ENCODE peak calls at places on chromosomes 12 and 14, in seven cellular contexts. R, H, M, L, X, C and P are unnamed samples.

GRCh38 chr12:93783827-93784226 is 106.7 kb downstream of the CRADD start:
- DNase-seq in M (no peak), C (no peak), X (no peak), L (no peak), H (no peak), R (no peak), P (no peak)

GRCh38 chr12:118060301-118061010 is 523 bp downstream of the WSB2 start:
- DNase-seq in M (peak; percentile 76), R (no peak), L (no peak), X (peak; percentile 24), H (no peak), C (peak; percentile 63), P (no peak)

GRCh38 chr12:49982246-49983229 is 9.8 kb downstream of the AQP6 start:
- DNase-seq in H (no peak), R (peak; percentile 52), L (no peak), X (no peak), C (no peak), M (no peak), P (no peak)

GRCh38 chr12:116244001-116244400 is 33.5 kb downstream of the MED13L start:
- DNase-seq in X (no peak), M (no peak), H (no peak), C (no peak), R (peak; percentile 35), L (no peak), P (no peak)

GRCh38 chr12:67663121-67663520 is 14.6 kb downstream of the DYRK2 start:
- DNase-seq in M (no peak), R (peak; percentile 55), C (no peak), L (no peak), X (no peak), H (no peak), P (no peak)

GRCh38 chr14:60651936-60652673 is 2.8 kb upstream of the SIX1 start:
- DNase-seq in L (no peak), C (no peak), R (no peak), X (peak; percentile 71), M (no peak), H (no peak), P (no peak)

GRCh38 chr12:64452559-64453329 is 824 bp downstream of the TBK1 start:
- DNase-seq in C (peak; percentile 49), X (peak; percentile 21), M (no peak), R (peak; percentile 83), L (no peak), H (no peak), P (no peak)

GRCh38 chr12:88206636-88207035 is 64.5 kb downstream of the TMTC3 start:
- DNase-seq in M (no peak), X (no peak), R (peak; percentile 53), C (no peak), L (no peak), H (no peak), P (no peak)

GRCh38 chr14:94532462-94532861 is 23.2 kb upstream of the SERPINA12 start:
- DNase-seq in R (peak; percentile 21), H (no peak), X (no peak), C (no peak), M (no peak), L (no peak), P (no peak)

GRCh38 chr12:65740506-65740872 is 83.8 kb upstream of the HMGA2 start:
- DNase-seq in M (no peak), C (no peak), X (no peak), R (peak; percentile 16), L (no peak), H (no peak), P (no peak)

GRCh38 chr12:26870491-26871419 is 37.8 kb upstream of the ITPR2 start:
- DNase-seq in L (no peak), R (peak; percentile 92), M (peak; percentile 28), X (no peak), H (no peak), C (peak; percentile 47), P (no peak)

GRCh38 chr12:53623986-53624385 is 2.2 kb downstream of the ATF7 start:
- DNase-seq in R (peak; percentile 76), C (peak; percentile 50), M (no peak), L (no peak), H (no peak), X (no peak), P (no peak)

GRCh38 chr14:74425525-74426201 is 347 bp downstream of the SYNDIG1L start:
- DNase-seq in L (no peak), M (peak; percentile 43), H (no peak), X (peak; percentile 80), R (peak; percentile 18), C (peak; percentile 25), P (no peak)

GRCh38 chr14:60648934-60649814 is at the start of gene SIX1:
- DNase-seq in R (peak; percentile 91), C (peak; percentile 56), M (peak; percentile 57), L (no peak), H (no peak), X (peak; percentile 97), P (no peak)

GRCh38 chr12:19234991-19235876 is 105.7 kb downstream of the PLEKHA5 start:
- DNase-seq in M (no peak), R (peak; percentile 72), X (no peak), C (no peak), L (no peak), H (no peak), P (no peak)

GRCh38 chr12:662541-663292 is 528 bp downstream of the NINJ2 start:
- DNase-seq in M (no peak), X (no peak), H (no peak), C (no peak), L (no peak), R (peak; percentile 61), P (no peak)

GRCh38 chr12:97142737-97143450 is 235.8 kb downstream of the NEDD1 start:
- DNase-seq in C (no peak), X (no peak), L (no peak), M (no peak), R (no peak), H (no peak), P (no peak)

GRCh38 chr12:97134495-97134894 is 227.4 kb downstream of the NEDD1 start:
- DNase-seq in M (no peak), C (no peak), H (no peak), R (no peak), L (no peak), X (peak; percentile 57), P (no peak)

GRCh38 chr12:97140355-97140754 is 233.3 kb downstream of the NEDD1 start:
- DNase-seq in M (no peak), X (no peak), H (no peak), C (no peak), L (no peak), R (no peak), P (no peak)
- H3K27ac ChIP-seq in M (no peak overlapping the region), X (no peak overlapping the region), H (no peak overlapping the region), C (no peak overlapping the region), L (no peak overlapping the region), R (no peak overlapping the region), P (no peak overlapping the region)

DNA sequence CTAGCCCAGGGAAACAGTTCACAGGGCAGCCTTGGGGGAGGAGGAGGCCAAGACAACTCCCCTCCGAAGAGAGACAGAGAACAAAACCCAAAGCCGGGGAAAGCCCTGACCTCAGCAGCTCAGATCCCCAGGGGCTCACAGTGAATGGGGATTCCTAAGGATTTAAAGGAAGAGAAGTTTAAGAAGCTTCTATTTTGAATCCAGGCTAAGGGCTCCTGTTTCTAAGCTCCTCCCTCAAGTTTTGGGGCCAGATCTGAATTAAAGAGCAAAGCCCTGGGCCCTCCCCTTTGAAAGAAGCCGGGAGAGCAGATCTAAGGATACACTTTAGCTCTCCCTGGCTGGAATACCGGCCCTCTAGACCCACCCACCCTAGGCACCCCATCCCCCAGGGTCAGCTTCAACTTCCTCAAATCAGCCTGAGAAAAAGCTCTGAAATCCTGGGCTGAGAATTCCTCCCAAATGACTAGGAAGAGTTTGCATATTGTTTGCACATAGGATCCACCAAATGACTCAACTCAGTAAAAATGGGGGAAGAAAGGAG is 3.9 kb downstream of the KDM2B start:
- DNase-seq in X (peak; percentile 92), R (peak; percentile 70), C (peak; percentile 40), M (no peak), L (no peak), H (peak; percentile 74), P (no peak)
- H3K27ac ChIP-seq in X (peak overlapping the region; percentile 100), R (peak overlapping the region; percentile 96), C (peak overlapping the region; percentile 18), M (peak overlapping the region; percentile 49), L (peak overlapping the region; percentile 46), H (peak overlapping the region; percentile 93), P (peak overlapping the region; percentile 66)

DNA sequence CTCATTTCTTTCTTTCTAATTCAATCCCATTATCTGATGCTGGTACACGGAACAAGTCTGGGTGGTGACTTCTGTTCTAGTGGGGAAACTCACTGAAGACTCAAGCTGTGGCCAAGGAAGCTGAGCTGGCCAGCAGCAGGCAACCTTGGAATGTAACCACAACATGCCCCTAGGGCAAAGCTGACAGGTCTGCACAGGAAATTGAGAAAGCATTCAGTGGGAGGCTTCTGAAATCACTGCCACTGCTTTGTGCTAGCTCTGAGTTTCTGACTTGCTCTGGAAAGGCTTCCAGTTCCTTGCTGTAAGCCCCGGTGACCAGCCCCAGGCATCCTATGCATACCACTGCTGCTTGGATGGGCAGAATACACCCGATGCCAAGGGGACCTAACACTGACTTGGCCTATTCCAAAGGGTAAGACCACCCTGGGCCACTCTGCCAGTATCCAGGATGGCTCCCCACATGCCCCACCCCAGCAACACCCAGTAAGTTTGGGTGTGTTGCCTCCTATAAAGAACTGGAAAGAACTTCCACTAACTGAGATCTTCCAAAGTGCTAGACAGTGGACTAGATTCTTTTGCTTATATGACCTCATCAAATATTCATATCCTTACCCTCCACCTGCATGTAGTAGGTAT is 84.5 kb upstream of the CDKN3 start:
- DNase-seq in L (no peak), M (no peak), R (peak; percentile 96), H (no peak), X (peak; percentile 13), C (no peak), P (no peak)
- H3K27ac ChIP-seq in L (no peak overlapping the region), M (no peak overlapping the region), R (no peak overlapping the region), H (no peak overlapping the region), X (no peak overlapping the region), C (no peak overlapping the region), P (no peak overlapping the region)

GRCh38 chr12:124509300-124509675 is 58.1 kb downstream of the NCOR2 start:
- DNase-seq in L (no peak), X (no peak), H (no peak), R (peak; percentile 21), M (no peak), C (no peak), P (no peak)

GRCh38 chr12:124511259-124511985 is 56.0 kb downstream of the NCOR2 start:
- DNase-seq in H (no peak), X (no peak), M (no peak), L (no peak), C (no peak), R (no peak), P (no peak)

GRCh38 chr12:124508323-124509096 is 58.9 kb downstream of the NCOR2 start:
- DNase-seq in X (no peak), M (no peak), H (no peak), R (no peak), L (no peak), C (no peak), P (no peak)

GRCh38 chr12:124509676-124510300 is 57.6 kb downstream of the NCOR2 start:
- DNase-seq in M (no peak), C (peak; percentile 53), H (no peak), L (no peak), R (peak; percentile 93), X (no peak), P (no peak)

DNA sequence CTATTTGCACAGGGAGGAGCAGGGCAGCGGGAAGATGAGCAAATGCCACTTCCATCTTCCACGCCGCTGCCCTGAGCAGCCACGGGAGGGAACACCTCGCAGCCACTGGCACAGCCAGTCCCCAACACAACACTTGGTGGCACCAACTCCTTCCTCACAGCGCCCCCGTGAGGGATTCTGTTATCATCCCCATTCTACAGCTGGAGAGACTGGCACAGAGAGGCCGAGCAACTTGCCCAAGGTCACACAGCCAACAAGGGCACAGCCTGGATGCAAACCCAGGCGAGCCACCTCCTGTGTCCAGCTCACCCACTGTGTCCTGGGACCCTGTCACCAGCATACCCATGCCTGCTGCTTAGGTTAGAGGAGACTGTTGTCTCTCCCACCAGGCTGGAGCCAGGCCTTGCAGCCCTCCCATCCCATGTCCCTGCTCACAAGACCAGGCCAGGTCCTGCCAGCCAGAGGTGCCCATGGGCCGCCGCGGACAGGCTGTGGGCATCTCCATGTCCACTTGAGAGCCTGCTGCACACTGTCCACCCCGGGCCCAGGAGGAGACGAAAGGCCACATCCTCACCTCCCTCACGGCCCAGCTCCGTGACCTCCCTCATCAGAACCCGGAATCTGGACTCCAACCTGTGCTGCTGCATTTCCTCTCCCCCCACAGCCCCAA is 57.0 kb downstream of the NCOR2 start:
- DNase-seq in H (no peak), L (no peak), M (no peak), C (peak; percentile 52), X (peak; percentile 51), R (no peak), P (no peak)
- H3K27ac ChIP-seq in H (no peak overlapping the region), L (peak overlapping the region; percentile 75), M (peak overlapping the region; percentile 88), C (no peak overlapping the region), X (peak overlapping the region; percentile 79), R (peak overlapping the region; percentile 90), P (no peak overlapping the region)